ENCODE peak calls at places on chromosomes 13 and 19, in six cellular contexts. E, I, L, U, N and K are unnamed samples.

GRCh38 chr13:37960427-37960826 is 90.9 kb upstream of the TRPC4 start:
- DNase-seq in E (no peak), I (peak), L (no peak), U (no peak), N (no peak), K (no peak)

GRCh38 chr19:16435238-16435911 is 36.4 kb downstream of the EPS15L1 start:
- DNase-seq in E (peak), I (peak), L (peak), U (no peak), N (no peak), K (no peak)

GRCh38 chr19:13044160-13044853 is 49.0 kb downstream of the NFIX start:
- DNase-seq in E (no peak), I (no peak), L (peak), U (no peak), N (no peak), K (no peak)

GRCh38 chr13:40598599-40598998 is 67.8 kb downstream of the FOXO1 start:
- DNase-seq in E (no peak), I (no peak), L (no peak), U (no peak), N (no peak), K (no peak)

GRCh38 chr19:6239401-6239844 is 40.4 kb downstream of the MLLT1 start:
- DNase-seq in E (no peak), I (peak), L (peak), U (no peak), N (no peak), K (peak)

GRCh38 chr19:4589579-4590410 is 30.3 kb upstream of the SEMA6B start:
- DNase-seq in E (no peak), I (no peak), L (no peak), U (no peak), N (peak), K (no peak)

GRCh38 chr19:5953680-5954213 is 24.2 kb downstream of the RANBP3 start:
- DNase-seq in E (no peak), I (no peak), L (no peak), U (no peak), N (no peak), K (no peak)

GRCh38 chr13:113848020-113848419 is 15.9 kb downstream of the GAS6 start:
- DNase-seq in E (no peak), I (no peak), L (no peak), U (no peak), N (no peak), K (no peak)

GRCh38 chr19:40700083-40700482 is 9.6 kb upstream of the NUMBL start:
- DNase-seq in E (no peak), I (no peak), L (no peak), U (no peak), N (no peak), K (no peak)

GRCh38 chr13:32969516-32969941 is 46.7 kb upstream of the KL start:
- DNase-seq in E (no peak), I (peak), L (no peak), U (no peak), N (no peak), K (no peak)

GRCh38 chr13:107590556-107590955 is 624.8 kb downstream of the LIG4 start:
- DNase-seq in E (no peak), I (no peak), L (no peak), U (no peak), N (no peak), K (no peak)

GRCh38 chr19:13906525-13906904 is 514 bp downstream of the CC2D1A start:
- DNase-seq in E (no peak), I (no peak), L (no peak), U (no peak), N (no peak), K (peak)

GRCh38 chr19:33514885-33515485 is 6.6 kb downstream of the PEPD start:
- DNase-seq in E (no peak), I (no peak), L (no peak), U (no peak), N (no peak), K (no peak)

GRCh38 chr13:100397627-100398026 is 191.0 kb downstream of the GGACT start:
- DNase-seq in E (no peak), I (no peak), L (no peak), U (no peak), N (no peak), K (no peak)

GRCh38 chr19:10644351-10645007 is 9.7 kb upstream of the ILF3 start:
- DNase-seq in E (peak), I (peak), L (peak), U (peak), N (peak), K (peak)

GRCh38 chr13:35342440-35342839 is 134.0 kb downstream of the MAB21L1 start:
- DNase-seq in E (no peak), I (peak), L (no peak), U (no peak), N (no peak), K (no peak)

GRCh38 chr19:42635233-42635539 is 40.5 kb upstream of the CEACAM8 start:
- DNase-seq in E (no peak), I (no peak), L (no peak), U (no peak), N (no peak), K (no peak)

GRCh38 chr13:113157929-113158747 is at the start of gene PROZ:
- DNase-seq in E (no peak), I (no peak), L (no peak), U (no peak), N (no peak), K (no peak)

GRCh38 chr13:68714292-68714691 is 1393.3 kb upstream of the ATXN8OS start:
- DNase-seq in E (no peak), I (no peak), L (no peak), U (no peak), N (no peak), K (no peak)

GRCh38 chr13:29758591-29759114 is 91.8 kb downstream of the UBL3 start:
- DNase-seq in E (no peak), I (no peak), L (no peak), U (no peak), N (no peak), K (no peak)

GRCh38 chr19:50465986-50466771 is 10.1 kb upstream of the EMC10 start:
- DNase-seq in E (no peak), I (no peak), L (no peak), U (peak), N (peak), K (no peak)

GRCh38 chr19:11154683-11155047 is 917 bp downstream of the SPC24 start:
- DNase-seq in E (no peak), I (no peak), L (no peak), U (no peak), N (no peak), K (no peak)

GRCh38 chr19:45547965-45548609 is 36.5 kb downstream of the OPA3 start:
- DNase-seq in E (no peak), I (peak), L (peak), U (no peak), N (no peak), K (peak)

GRCh38 chr19:10988380-10988779 is 27.6 kb downstream of the SMARCA4 start:
- DNase-seq in E (no peak), I (no peak), L (no peak), U (no peak), N (no peak), K (no peak)

GRCh38 chr19:53519431-53519830 is 18.5 kb upstream of the ZNF331 start:
- DNase-seq in E (no peak), I (no peak), L (no peak), U (no peak), N (no peak), K (no peak)

GRCh38 chr19:58279925-58280316 is 1.2 kb downstream of the ZNF8 start:
- DNase-seq in E (no peak), I (no peak), L (peak), U (no peak), N (no peak), K (peak)

GRCh38 chr13:41145136-41145908 is 12.7 kb upstream of the KBTBD6 start:
- DNase-seq in E (no peak), I (peak), L (peak), U (no peak), N (no peak), K (peak)

GRCh38 chr13:113928701-113929627 is 44.9 kb downstream of the C13orf46 start:
- DNase-seq in E (peak), I (peak), L (no peak), U (no peak), N (no peak), K (no peak)

GRCh38 chr13:100544866-100545683 is 43.5 kb downstream of the GGACT start:
- DNase-seq in E (no peak), I (no peak), L (no peak), U (no peak), N (no peak), K (no peak)

GRCh38 chr19:2059422-2060201 is 8.6 kb upstream of the MKNK2 start:
- DNase-seq in E (peak), I (peak), L (peak), U (no peak), N (peak), K (peak)

GRCh38 chr19:21317821-21318220 is 11.4 kb downstream of the ZNF708 start:
- DNase-seq in E (no peak), I (no peak), L (no peak), U (no peak), N (no peak), K (no peak)

GRCh38 chr19:16661480-16662034 is 618 bp downstream of the TMEM38A start:
- DNase-seq in E (peak), I (no peak), L (no peak), U (peak), N (no peak), K (no peak)

GRCh38 chr13:32503727-32504126 is 34.9 kb downstream of the N4BP2L2 start:
- DNase-seq in E (no peak), I (no peak), L (no peak), U (no peak), N (no peak), K (no peak)

GRCh38 chr19:7579182-7579581 is 16.5 kb upstream of the CAMSAP3 start:
- DNase-seq in E (no peak), I (no peak), L (no peak), U (no peak), N (no peak), K (no peak)

GRCh38 chr19:7570761-7571160 is 24.9 kb upstream of the CAMSAP3 start:
- DNase-seq in E (no peak), I (no peak), L (peak), U (no peak), N (no peak), K (no peak)

GRCh38 chr19:7578127-7578526 is 17.5 kb upstream of the CAMSAP3 start:
- DNase-seq in E (no peak), I (no peak), L (no peak), U (no peak), N (no peak), K (no peak)

DNA sequence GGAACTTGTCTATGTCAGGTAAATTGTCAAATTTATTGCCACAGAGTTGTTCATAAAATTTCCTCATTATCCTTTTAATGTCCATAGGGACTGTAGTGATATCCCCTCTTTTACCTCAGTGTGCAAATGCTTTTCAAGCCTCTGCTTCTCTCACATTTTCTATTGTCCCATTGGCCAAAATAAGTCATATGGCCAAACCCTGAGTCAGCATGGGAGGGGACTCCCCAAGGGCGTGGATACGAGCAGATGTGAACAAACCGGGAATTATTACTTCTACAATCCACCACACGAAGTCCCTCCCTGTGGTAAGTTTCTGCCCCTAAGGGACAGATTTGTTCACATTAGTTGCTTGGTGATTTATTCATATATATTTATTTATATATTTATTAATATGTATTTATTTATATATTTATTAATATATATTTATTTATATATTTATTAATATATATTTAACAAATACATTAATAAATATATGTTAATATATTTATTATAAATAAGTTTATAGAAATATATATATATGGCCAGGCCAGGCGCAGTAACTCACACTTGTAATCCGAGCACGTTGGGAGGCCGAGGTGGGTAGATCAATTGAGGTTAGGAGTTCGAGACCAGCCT is 20.1 kb upstream of the CAMSAP3 start:
- DNase-seq in E (no peak), I (no peak), L (peak), U (no peak), N (no peak), K (peak)
- TF ChIP-seq CTCF in E (no peak), I (no peak), L (no peak), U (no peak), N (no peak), K (no peak)

DNA sequence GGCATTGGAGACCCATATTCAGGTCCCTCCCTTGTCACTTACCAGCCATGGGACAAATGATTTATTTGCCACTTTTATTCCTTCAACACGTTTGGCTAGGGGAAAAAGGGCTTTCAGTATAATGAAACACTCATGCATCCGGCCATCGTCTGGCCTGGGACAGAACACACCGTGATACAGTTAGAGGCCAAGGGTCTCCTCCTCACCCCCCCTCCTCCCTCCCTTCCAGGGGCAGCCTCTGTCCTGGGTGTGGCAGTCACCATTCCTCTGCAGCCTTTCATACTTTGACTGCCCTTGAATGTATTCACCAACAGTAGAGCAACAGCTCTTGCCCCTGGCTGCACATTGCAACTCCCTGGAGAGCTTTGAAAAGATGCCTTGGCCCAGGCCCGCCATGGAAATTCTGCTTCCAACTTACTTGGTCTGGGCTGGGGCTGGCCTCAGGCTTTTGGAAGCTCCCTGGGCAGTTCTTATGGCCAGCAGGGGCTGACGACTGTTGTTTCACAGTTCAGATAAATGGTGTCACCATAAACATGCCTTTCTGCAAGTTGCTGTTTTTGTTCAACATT is 3.0 kb downstream of the PAK4 start:
- DNase-seq in E (no peak), I (no peak), L (no peak), U (no peak), N (no peak), K (no peak)
- TF ChIP-seq CTCF in E (no peak), I (no peak), L (no peak), U (no peak), N (no peak), K (no peak)

DNA sequence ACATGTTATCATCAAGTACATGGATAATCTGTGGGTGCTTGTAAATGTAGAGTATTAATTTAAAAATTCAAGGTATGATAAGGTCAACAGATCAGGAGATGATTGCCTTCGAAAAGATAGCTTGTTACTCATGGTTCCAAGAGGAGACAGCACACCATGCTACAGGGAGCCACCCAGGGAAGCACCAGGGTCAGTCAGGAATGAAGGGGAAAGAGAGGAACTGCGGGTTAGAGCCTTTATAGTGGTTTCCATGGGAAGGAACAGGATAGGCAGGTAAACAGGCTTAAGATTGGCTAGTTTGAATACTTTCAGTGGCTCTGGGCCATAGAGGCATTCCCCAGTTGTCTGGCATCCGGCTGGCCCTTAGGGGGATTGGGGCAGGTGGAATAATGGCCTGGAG is 74.2 kb upstream of the SERTM1 start:
- DNase-seq in E (no peak), I (no peak), L (no peak), U (no peak), N (no peak), K (no peak)
- TF ChIP-seq CTCF in E (no peak), I (no peak), L (no peak), U (no peak), N (no peak), K (no peak)

GRCh38 chr19:844300-844971 is 3.6 kb downstream of the PRTN3 start:
- DNase-seq in E (no peak), I (no peak), L (no peak), U (no peak), N (no peak), K (no peak)

GRCh38 chr19:843836-844299 is 3.1 kb downstream of the PRTN3 start:
- DNase-seq in E (no peak), I (no peak), L (no peak), U (no peak), N (no peak), K (no peak)

GRCh38 chr19:840519-841206 is at the start of gene PRTN3:
- DNase-seq in E (no peak), I (no peak), L (no peak), U (no peak), N (no peak), K (no peak)

GRCh38 chr19:845707-846481 is 5.1 kb downstream of the PRTN3 start:
- DNase-seq in E (no peak), I (no peak), L (no peak), U (no peak), N (no peak), K (no peak)

GRCh38 chr19:843180-843835 is 2.5 kb downstream of the PRTN3 start:
- DNase-seq in E (no peak), I (no peak), L (no peak), U (no peak), N (no peak), K (no peak)
- TF ChIP-seq CTCF in E (no peak), I (no peak), L (no peak), U (peak), N (peak), K (no peak)